ENCODE peak calls at places on chromosomes 5 and 9, in five cellular contexts. One of them, this sample, is unnamed. For H3K9me3, the result is how much of the 10 kb centered on the place peaks cover.

GRCh38 chr9:91836515-91836914 is 113.5 kb downstream of the ROR2 start:
- DNase-seq in stomach: no peak
- DNase-seq in SK-N-MC: no peak
- DNase-seq in H1: no peak
- DNase-seq in prostate gland: peak
- DNase-seq in this sample: no peak

GRCh38 chr9:94879230-94879629 is 152.7 kb downstream of the AOPEP start:
- DNase-seq in stomach: no peak
- DNase-seq in SK-N-MC: no peak
- DNase-seq in H1: no peak
- DNase-seq in prostate gland: no peak
- DNase-seq in this sample: no peak

GRCh38 chr9:35340046-35340445 is 149.9 kb upstream of the RUSC2 start:
- DNase-seq in stomach: no peak
- DNase-seq in SK-N-MC: no peak
- DNase-seq in H1: no peak
- DNase-seq in prostate gland: no peak
- DNase-seq in this sample: no peak

GRCh38 chr5:5270161-5270560 is 130.0 kb downstream of the ADAMTS16 start:
- DNase-seq in stomach: no peak
- DNase-seq in SK-N-MC: no peak
- DNase-seq in H1: no peak
- DNase-seq in prostate gland: no peak
- DNase-seq in this sample: peak

GRCh38 chr5:89037090-89037489 is 154.1 kb upstream of the MEF2C start:
- DNase-seq in stomach: no peak
- DNase-seq in SK-N-MC: no peak
- DNase-seq in H1: no peak
- DNase-seq in prostate gland: no peak
- DNase-seq in this sample: no peak

GRCh38 chr5:107402881-107403280 is 267.9 kb downstream of the EFNA5 start:
- DNase-seq in stomach: no peak
- DNase-seq in SK-N-MC: no peak
- DNase-seq in H1: no peak
- DNase-seq in prostate gland: no peak
- DNase-seq in this sample: no peak

GRCh38 chr5:131496400-131496713 is 138.7 kb downstream of the RAPGEF6 start:
- DNase-seq in stomach: no peak
- DNase-seq in SK-N-MC: no peak
- DNase-seq in H1: no peak
- DNase-seq in prostate gland: no peak
- DNase-seq in this sample: no peak

GRCh38 chr5:177303121-177303924 is at the start of the genes PRELID1 and RAB24:
- DNase-seq in stomach: peak
- DNase-seq in SK-N-MC: no peak
- DNase-seq in H1: peak
- DNase-seq in prostate gland: peak
- DNase-seq in this sample: peak

GRCh38 chr5:168916266-168916665 is 337.1 kb upstream of the PANK3 start:
- DNase-seq in stomach: no peak
- DNase-seq in SK-N-MC: no peak
- DNase-seq in H1: peak
- DNase-seq in prostate gland: no peak
- DNase-seq in this sample: peak

GRCh38 chr9:110626109-110626829 is 42.3 kb upstream of the MUSK start:
- DNase-seq in stomach: no peak
- DNase-seq in SK-N-MC: no peak
- DNase-seq in H1: no peak
- DNase-seq in prostate gland: no peak
- DNase-seq in this sample: no peak

GRCh38 chr9:132846109-132846917 is 31.8 kb downstream of the AK8 start:
- DNase-seq in stomach: no peak
- DNase-seq in SK-N-MC: no peak
- DNase-seq in H1: no peak
- DNase-seq in prostate gland: no peak
- DNase-seq in this sample: no peak

GRCh38 chr5:71932649-71933338 is 174.5 kb upstream of the MAP1B start:
- DNase-seq in stomach: peak
- DNase-seq in SK-N-MC: no peak
- DNase-seq in H1: peak
- DNase-seq in prostate gland: no peak
- DNase-seq in this sample: peak

GRCh38 chr5:137743031-137743640 is 7.2 kb upstream of the KLHL3 start:
- DNase-seq in stomach: peak
- DNase-seq in SK-N-MC: peak
- DNase-seq in H1: peak
- DNase-seq in prostate gland: peak
- DNase-seq in this sample: no peak

GRCh38 chr9:36963356-36963755 is 70.7 kb downstream of the PAX5 start:
- DNase-seq in stomach: no peak
- DNase-seq in SK-N-MC: no peak
- DNase-seq in H1: peak
- DNase-seq in prostate gland: no peak
- DNase-seq in this sample: no peak

GRCh38 chr5:87340716-87341115 is 72.0 kb downstream of the CCNH start:
- DNase-seq in stomach: no peak
- DNase-seq in SK-N-MC: no peak
- DNase-seq in H1: no peak
- DNase-seq in prostate gland: no peak
- DNase-seq in this sample: no peak

GRCh38 chr9:40928803-40929487 is 199.5 kb downstream of the FOXD4L6 start:
- DNase-seq in stomach: no peak
- DNase-seq in SK-N-MC: no peak
- DNase-seq in H1: peak
- DNase-seq in prostate gland: no peak
- DNase-seq in this sample: peak
- H3K9me3 ChIP-seq in stomach: half or more
- H3K9me3 ChIP-seq in SK-N-MC: under half
- H3K9me3 ChIP-seq in H1: half or more
- H3K9me3 ChIP-seq in prostate gland: under half
- H3K9me3 ChIP-seq in this sample: half or more

GRCh38 chr5:42950466-42951168 is 89.5 kb downstream of the ANXA2R start:
- DNase-seq in stomach: peak
- DNase-seq in SK-N-MC: no peak
- DNase-seq in H1: no peak
- DNase-seq in prostate gland: peak
- DNase-seq in this sample: no peak

GRCh38 chr5:42948961-42949347 is 91.2 kb downstream of the ANXA2R start:
- DNase-seq in stomach: no peak
- DNase-seq in SK-N-MC: no peak
- DNase-seq in H1: no peak
- DNase-seq in prostate gland: no peak
- DNase-seq in this sample: no peak

GRCh38 chr5:42950091-42950465 is 90.0 kb downstream of the ANXA2R start:
- DNase-seq in stomach: no peak
- DNase-seq in SK-N-MC: no peak
- DNase-seq in H1: no peak
- DNase-seq in prostate gland: no peak
- DNase-seq in this sample: no peak

GRCh38 chr5:42951169-42951846 is 88.8 kb downstream of the ANXA2R start:
- DNase-seq in stomach: peak
- DNase-seq in SK-N-MC: no peak
- DNase-seq in H1: no peak
- DNase-seq in prostate gland: peak
- DNase-seq in this sample: no peak

DNA sequence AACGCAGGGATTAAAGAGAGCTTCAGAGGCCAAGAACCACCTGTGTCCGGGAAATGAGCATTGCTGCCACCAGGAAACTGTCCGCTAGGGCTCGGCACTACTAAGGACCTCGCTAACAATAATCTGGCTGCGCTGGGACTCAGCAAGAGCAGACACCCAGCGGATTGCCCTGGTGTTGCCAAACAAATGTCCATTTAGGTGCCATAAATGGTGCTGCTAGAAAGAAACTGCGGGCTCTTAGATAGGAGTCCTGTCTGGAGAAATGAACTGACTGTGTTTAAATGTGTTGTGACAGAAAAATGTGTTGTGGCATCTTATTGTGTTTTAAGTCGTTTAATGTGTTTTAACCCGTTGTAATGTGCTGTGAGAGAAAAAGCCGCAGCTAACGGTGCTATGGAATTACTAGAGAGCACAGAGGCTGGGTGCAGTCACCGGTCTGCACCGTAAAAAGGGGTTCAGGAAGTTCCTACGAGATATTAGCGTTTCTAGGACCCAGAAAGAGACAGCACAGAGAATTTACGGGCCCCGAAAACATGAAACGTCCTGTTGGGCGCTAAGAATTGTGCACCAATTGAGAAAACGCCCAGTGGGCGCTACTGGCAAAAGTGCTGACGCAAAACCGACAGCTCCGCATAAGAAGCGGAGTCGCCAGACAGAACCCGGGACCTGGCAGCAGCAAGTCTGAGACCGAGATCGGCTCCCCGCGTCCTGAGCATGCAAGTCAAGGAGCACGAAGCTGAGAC is 90.6 kb downstream of the ANXA2R start:
- DNase-seq in stomach: peak
- DNase-seq in SK-N-MC: no peak
- DNase-seq in H1: no peak
- DNase-seq in prostate gland: peak
- DNase-seq in this sample: no peak
- TF ChIP-seq POLR2AphosphoS5 in stomach: peak
- TF ChIP-seq POLR2AphosphoS5 in SK-N-MC: no peak
- TF ChIP-seq POLR2AphosphoS5 in H1: no peak
- TF ChIP-seq POLR2AphosphoS5 in prostate gland: peak
- TF ChIP-seq POLR2AphosphoS5 in this sample: peak

DNA sequence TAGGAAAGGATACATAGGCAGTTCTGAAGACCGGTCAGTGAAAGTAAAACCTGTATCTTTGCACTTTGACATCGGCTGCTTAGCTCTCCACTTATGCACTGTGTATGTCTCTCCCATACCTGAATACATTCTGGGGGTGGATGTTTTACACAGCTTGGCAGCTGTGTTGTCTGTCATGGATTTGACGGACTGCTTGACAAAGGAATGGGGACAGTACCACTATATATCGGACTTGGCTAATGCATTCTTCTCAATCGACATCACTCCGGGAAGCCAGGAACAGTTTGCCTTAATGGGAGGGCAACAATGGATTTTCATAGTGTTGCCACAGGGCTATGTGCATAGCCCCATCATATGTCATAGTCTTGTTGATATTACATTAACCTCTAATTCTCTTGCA is 1008.3 kb downstream of the DNAH5 start:
- DNase-seq in stomach: no peak
- DNase-seq in SK-N-MC: no peak
- DNase-seq in H1: no peak
- DNase-seq in prostate gland: no peak
- DNase-seq in this sample: no peak
- H3K9me3 ChIP-seq in stomach: under half
- H3K9me3 ChIP-seq in SK-N-MC: under half
- H3K9me3 ChIP-seq in H1: under half
- H3K9me3 ChIP-seq in prostate gland: under half
- H3K9me3 ChIP-seq in this sample: under half

GRCh38 chr5:84628918-84629317 is 244.2 kb upstream of the EDIL3 start:
- DNase-seq in stomach: no peak
- DNase-seq in SK-N-MC: no peak
- DNase-seq in H1: no peak
- DNase-seq in prostate gland: no peak
- DNase-seq in this sample: no peak
- TF ChIP-seq POLR2AphosphoS5 in stomach: no peak
- TF ChIP-seq POLR2AphosphoS5 in SK-N-MC: no peak
- TF ChIP-seq POLR2AphosphoS5 in H1: no peak
- TF ChIP-seq POLR2AphosphoS5 in prostate gland: no peak
- TF ChIP-seq POLR2AphosphoS5 in this sample: no peak

GRCh38 chr9:113526231-113526746 is 62.8 kb downstream of the RGS3 start:
- DNase-seq in stomach: no peak
- DNase-seq in SK-N-MC: no peak
- DNase-seq in H1: no peak
- DNase-seq in prostate gland: no peak
- DNase-seq in this sample: no peak

GRCh38 chr9:113523421-113524141 is 60.1 kb downstream of the RGS3 start:
- DNase-seq in stomach: no peak
- DNase-seq in SK-N-MC: no peak
- DNase-seq in H1: no peak
- DNase-seq in prostate gland: no peak
- DNase-seq in this sample: no peak

GRCh38 chr9:113525831-113526230 is 62.3 kb downstream of the RGS3 start:
- DNase-seq in stomach: no peak
- DNase-seq in SK-N-MC: no peak
- DNase-seq in H1: no peak
- DNase-seq in prostate gland: no peak
- DNase-seq in this sample: no peak

GRCh38 chr9:113524460-113524859 is 60.9 kb downstream of the RGS3 start:
- DNase-seq in stomach: peak
- DNase-seq in SK-N-MC: no peak
- DNase-seq in H1: no peak
- DNase-seq in prostate gland: no peak
- DNase-seq in this sample: no peak

GRCh38 chr9:113525208-113525607 is 61.7 kb downstream of the RGS3 start:
- DNase-seq in stomach: no peak
- DNase-seq in SK-N-MC: no peak
- DNase-seq in H1: no peak
- DNase-seq in prostate gland: no peak
- DNase-seq in this sample: no peak
- H3K9me3 ChIP-seq in stomach: under half
- H3K9me3 ChIP-seq in SK-N-MC: under half
- H3K9me3 ChIP-seq in H1: under half
- H3K9me3 ChIP-seq in prostate gland: under half
- H3K9me3 ChIP-seq in this sample: under half

GRCh38 chr5:118862596-118862995 is 125.8 kb downstream of the DTWD2 start:
- DNase-seq in stomach: no peak
- DNase-seq in SK-N-MC: no peak
- DNase-seq in H1: no peak
- DNase-seq in prostate gland: no peak
- DNase-seq in this sample: no peak
- TF ChIP-seq POLR2AphosphoS5 in stomach: no peak
- TF ChIP-seq POLR2AphosphoS5 in SK-N-MC: no peak
- TF ChIP-seq POLR2AphosphoS5 in H1: no peak
- TF ChIP-seq POLR2AphosphoS5 in prostate gland: no peak
- TF ChIP-seq POLR2AphosphoS5 in this sample: no peak

DNA sequence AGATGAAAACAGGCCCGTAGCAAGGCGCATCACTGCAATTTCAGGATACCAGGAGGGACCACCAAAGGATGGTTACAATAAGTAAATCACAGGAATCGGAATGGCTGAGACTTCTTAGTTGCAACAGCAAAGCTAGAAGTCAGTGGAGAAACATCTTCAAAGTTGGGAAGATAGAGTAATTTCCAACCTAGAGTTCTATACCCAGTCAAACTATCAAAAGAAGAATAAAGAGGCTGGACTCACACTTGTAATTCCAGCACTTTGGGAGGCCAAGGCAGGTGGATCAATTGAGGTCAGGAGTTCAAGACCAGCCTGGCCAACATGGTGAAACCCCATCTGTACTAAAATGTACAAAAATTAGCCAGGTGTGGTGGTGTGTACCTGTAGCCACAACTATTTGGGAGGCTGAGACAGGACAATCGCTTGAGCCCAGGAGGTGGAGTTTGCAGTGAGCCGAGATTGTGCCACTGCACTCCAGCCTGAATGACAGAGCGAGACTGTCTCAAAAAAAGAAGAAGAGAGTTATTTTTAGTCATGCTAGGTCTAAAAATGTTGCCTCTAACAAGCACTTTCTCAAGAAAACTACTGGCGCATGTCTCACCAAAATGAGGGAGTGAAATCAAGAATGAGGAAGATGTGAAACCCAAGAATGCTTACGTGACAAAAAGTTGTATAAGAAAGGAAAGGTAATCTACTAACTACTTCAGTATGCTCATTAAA is 267.7 kb downstream of the DENND1A start:
- DNase-seq in stomach: no peak
- DNase-seq in SK-N-MC: no peak
- DNase-seq in H1: no peak
- DNase-seq in prostate gland: no peak
- DNase-seq in this sample: no peak
- H3K9me3 ChIP-seq in stomach: under half
- H3K9me3 ChIP-seq in SK-N-MC: under half
- H3K9me3 ChIP-seq in H1: under half
- H3K9me3 ChIP-seq in prostate gland: under half
- H3K9me3 ChIP-seq in this sample: under half

This sample was measured in esophagus muscularis mucosa.